ENCODE peak calls at places on chromosomes 12 and 14, in four cellular contexts. F is stimulated activated CD4-positive, alpha-beta T cell treated with anti-CD3 and anti-CD28 coated beads, Interleukin-1b, Interleukin-23, amount 100 ng/mL, for 24 hours; I is activated CD8-positive, alpha-beta memory T cell treated with anti-CD3 and anti-CD28 coated beads, Interleukin-2, amount 50 U/mL, for 48 hours; A is stimulated activated CD8-positive, alpha-beta memory T cell treated with anti-CD3 and anti-CD28 coated beads, Interleukin-4, amount 100 ng/mL, for 48 hours. M is an unnamed sample.
A peak's percentile ranks its signal among the peaks of the same experiment; 100 is the strongest.

GRCh38 chr12:67669217-67669924 is 20.8 kb downstream of the DYRK2 start:
- DNase-seq in F (no peak), I (no peak), A (no peak), M (no peak)

GRCh38 chr14:103533137-103533998 is 4.4 kb downstream of the TRMT61A start:
- DNase-seq in F (no peak), I (no peak), A (no peak), M (no peak)

GRCh38 chr14:95286649-95287048 is 33.1 kb downstream of the CLMN start:
- DNase-seq in F (no peak), I (peak; percentile 15), A (no peak), M (no peak)

GRCh38 chr14:32469388-32470160 is 140.5 kb downstream of the AKAP6 start:
- DNase-seq in F (no peak), I (no peak), A (no peak), M (peak; percentile 37)

GRCh38 chr12:89064780-89065179 is 287.5 kb downstream of the DUSP6 start:
- DNase-seq in F (no peak), I (no peak), A (no peak), M (no peak)

GRCh38 chr14:46036099-46036498 is 615.5 kb downstream of the RPL10L start:
- DNase-seq in F (no peak), I (no peak), A (no peak), M (no peak)

GRCh38 chr14:99261916-99262787 is 9.8 kb downstream of the BCL11B start:
- DNase-seq in F (peak; percentile 53), I (no peak), A (peak; percentile 76), M (no peak)

GRCh38 chr12:67426067-67426466 is 156.9 kb downstream of the CAND1 start:
- DNase-seq in F (no peak), I (no peak), A (no peak), M (no peak)

GRCh38 chr12:14770495-14771313 is 32.6 kb downstream of the WBP11 start:
- DNase-seq in F (peak; percentile 84), I (peak; percentile 97), A (peak; percentile 97), M (peak; percentile 89)

GRCh38 chr14:56216631-56217379 is 98.6 kb downstream of the PELI2 start:
- DNase-seq in F (no peak), I (no peak), A (no peak), M (peak; percentile 2)

GRCh38 chr14:55191881-55192616 is 664 bp upstream of the DLGAP5 start:
- DNase-seq in F (no peak), I (no peak), A (no peak), M (no peak)

GRCh38 chr12:104460041-104460757 is 3.5 kb downstream of the CHST11 start:
- DNase-seq in F (no peak), I (no peak), A (no peak), M (peak; percentile 41)

GRCh38 chr12:6946920-6947374 is 3.1 kb downstream of the C12orf57 start:
- DNase-seq in F (no peak), I (no peak), A (no peak), M (no peak)

GRCh38 chr12:29863665-29864064 is 79.9 kb upstream of the TMTC1 start:
- DNase-seq in F (no peak), I (no peak), A (no peak), M (no peak)

M was measured in NB4.